ENCODE peak calls at places on chromosomes 5 and 9, in seven cellular contexts. C is A549, E is HepG2, G is K562, I is right lobe of liver, A is esophagus squamous epithelium, P is prostate gland. K is an unnamed sample.

GRCh38 chr5:96114736-96115466 is 153.2 kb upstream of the ELL2 start:
- DNase-seq in C (no peak), E (no peak), G (no peak), I (no peak), A (no peak), P (no peak), K (no peak)

GRCh38 chr9:131274674-131275331 is 1.5 kb downstream of the FAM78A start:
- DNase-seq in C (no peak), E (no peak), G (peak; percentile 66), I (peak; percentile 80), A (no peak), P (no peak), K (no peak)

GRCh38 chr5:178310130-178310865 is 77.7 kb upstream of the PHYKPL start:
- DNase-seq in C (no peak), E (no peak), G (no peak), I (peak; percentile 49), A (no peak), P (no peak), K (no peak)

GRCh38 chr9:89505795-89506385 is 8.0 kb upstream of the SEMA4D start:
- DNase-seq in C (no peak), E (no peak), G (no peak), I (no peak), A (no peak), P (no peak), K (no peak)

GRCh38 chr9:6758418-6759113 is 793 bp downstream of the KDM4C start:
- DNase-seq in C (peak; percentile 50), E (peak; percentile 49), G (no peak), I (peak; percentile 76), A (no peak), P (peak; percentile 55), K (peak; percentile 91)

GRCh38 chr9:38226491-38226951 is 157.5 kb upstream of the SHB start:
- DNase-seq in C (no peak), E (peak; percentile 21), G (no peak), I (no peak), A (no peak), P (no peak), K (no peak)

GRCh38 chr9:37156781-37157356 is 36.5 kb downstream of the ZCCHC7 start:
- DNase-seq in C (no peak), E (no peak), G (no peak), I (no peak), A (no peak), P (no peak), K (no peak)

GRCh38 chr9:105475302-105475701 is 27.5 kb downstream of the FSD1L start:
- DNase-seq in C (no peak), E (peak; percentile 39), G (no peak), I (no peak), A (no peak), P (no peak), K (no peak)

GRCh38 chr9:137028281-137029057 is 432 bp upstream of the ABCA2 start:
- DNase-seq in C (no peak), E (no peak), G (peak; percentile 92), I (peak; percentile 85), A (no peak), P (peak; percentile 58), K (no peak)

GRCh38 chr5:132000677-132001453 is 10.6 kb downstream of the ACSL6 start:
- DNase-seq in C (no peak), E (peak; percentile 22), G (no peak), I (no peak), A (no peak), P (no peak), K (no peak)

GRCh38 chr9:117156771-117157535 is 257.9 kb downstream of the ASTN2 start:
- DNase-seq in C (no peak), E (no peak), G (no peak), I (no peak), A (no peak), P (no peak), K (no peak)

GRCh38 chr5:42751044-42751443 is 5.6 kb upstream of the CCDC152 start:
- DNase-seq in C (no peak), E (no peak), G (no peak), I (no peak), A (no peak), P (peak; percentile 61), K (peak; percentile 33)

GRCh38 chr5:73118331-73119011 is 1.9 kb upstream of the TMEM171 start:
- DNase-seq in C (no peak), E (peak; percentile 9), G (no peak), I (no peak), A (no peak), P (no peak), K (no peak)

GRCh38 chr9:35158501-35159280 is 3.1 kb upstream of the UNC13B start:
- DNase-seq in C (no peak), E (no peak), G (no peak), I (no peak), A (no peak), P (no peak), K (no peak)

DNA sequence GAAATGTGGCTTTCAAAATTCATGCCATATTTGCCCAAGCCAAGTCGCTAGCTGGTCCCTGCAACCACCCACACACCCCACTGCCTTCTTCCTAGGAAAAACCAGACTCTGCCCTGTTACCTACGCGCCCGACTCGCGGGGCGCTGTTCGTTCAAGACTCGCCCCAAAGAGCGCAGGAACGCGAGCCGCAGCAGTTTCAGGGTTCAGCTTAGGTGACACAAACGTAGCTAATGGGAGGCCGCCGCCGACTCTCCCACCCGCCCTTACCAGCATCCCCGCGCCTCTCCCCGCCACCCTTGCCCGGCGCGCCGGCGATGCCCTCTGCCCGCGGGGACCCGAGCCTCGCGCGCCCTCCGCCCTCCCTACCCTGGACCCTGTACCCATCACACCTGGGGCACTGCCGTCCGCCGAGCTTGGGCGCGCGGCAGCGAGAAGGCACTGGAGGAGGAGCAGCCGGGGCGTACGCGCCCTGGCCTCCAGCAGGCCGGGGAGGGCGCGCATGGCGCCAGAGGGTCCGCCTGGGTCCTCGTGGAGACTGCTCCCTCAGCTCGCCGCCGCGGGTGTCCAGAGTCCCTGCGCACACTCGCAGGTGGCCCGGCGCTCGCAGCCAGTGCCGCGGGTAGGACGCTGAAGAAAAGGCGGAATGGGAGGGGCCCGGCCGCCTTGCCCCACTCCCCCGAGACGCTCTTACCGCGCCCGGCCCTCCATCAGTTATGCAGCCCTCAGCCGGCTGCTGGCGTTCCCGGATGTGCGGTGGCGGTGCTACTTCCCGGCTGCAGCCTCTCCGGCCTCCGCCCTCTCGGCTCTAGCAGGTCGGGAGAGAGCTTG is at the start of gene EMB:
- DNase-seq in C (peak; percentile 16), E (no peak), G (no peak), I (peak; percentile 71), A (peak; percentile 23), P (peak; percentile 53), K (peak; percentile 89)
- TF ChIP-seq POLR2A in C (peak; percentile 27), E (no peak), G (no peak), I (no peak), A (no peak), P (no peak), K (no peak)

GRCh38 chr9:79477955-79478751 is 93.6 kb upstream of the TLE4 start:
- DNase-seq in C (no peak), E (peak; percentile 5), G (no peak), I (no peak), A (no peak), P (no peak), K (no peak)
- TF ChIP-seq CTCF in C (peak; percentile 8), E (peak; percentile 17), G (no peak), I (no peak), A (peak; percentile 19), P (no peak), K (no peak)

GRCh38 chr5:179620703-179621350 is 2.6 kb downstream of the HNRNPH1 start:
- DNase-seq in C (no peak), E (no peak), G (no peak), I (no peak), A (no peak), P (no peak), K (no peak)
- TF ChIP-seq POLR2A in C (no peak), E (peak; percentile 51), G (peak; percentile 8), I (no peak), A (no peak), P (no peak), K (no peak)

DNA sequence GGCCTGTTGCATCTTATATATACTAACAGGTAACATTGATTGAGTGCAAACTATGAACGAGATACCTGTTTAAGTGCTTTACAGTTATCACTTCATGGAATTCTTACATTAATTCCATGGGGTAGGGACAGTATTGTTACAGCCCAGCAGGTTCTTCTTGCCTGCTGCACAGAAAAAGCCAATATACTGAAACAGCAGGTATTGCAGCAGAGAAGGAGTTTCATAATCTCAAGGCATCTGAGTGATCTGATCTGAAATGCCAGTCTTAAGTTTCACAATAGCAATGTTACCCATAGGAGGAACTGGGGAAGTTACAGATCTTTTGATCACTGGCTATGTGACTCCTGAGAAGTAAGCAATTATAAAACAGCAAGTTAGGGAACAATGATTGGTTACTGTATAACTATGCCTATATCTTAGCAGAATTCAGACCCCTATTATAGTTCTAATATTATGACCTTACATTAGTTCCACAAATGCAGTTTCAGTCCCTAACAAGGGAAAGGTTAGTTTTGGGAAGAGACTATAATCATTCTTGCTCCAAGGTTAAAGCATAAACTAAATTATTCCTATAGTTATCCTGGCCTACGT is 126.5 kb upstream of the BNC2 start:
- DNase-seq in C (no peak), E (no peak), G (no peak), I (no peak), A (no peak), P (no peak), K (no peak)
- TF ChIP-seq CTCF in C (no peak), E (no peak), G (no peak), I (no peak), A (no peak), P (no peak), K (no peak)

GRCh38 chr5:154850255-154851062 is at the start of gene FAXDC2:
- DNase-seq in C (no peak), E (peak; percentile 78), G (peak; percentile 73), I (peak; percentile 82), A (peak; percentile 25), P (peak; percentile 71), K (peak; percentile 95)
- TF ChIP-seq POLR2A in C (no peak), E (no peak), G (no peak), I (no peak), A (no peak), P (peak; percentile 51), K (no peak)